ENCODE peak calls at places on chromosomes 6 and 20, in nine cellular contexts. One of them, this sample, is unnamed.
A peak's percentile ranks its signal among the peaks of the same experiment; 100 is the strongest.

GRCh38 chr20:19909696-19910095 is 107.5 kb upstream of the NAA20 start:
- DNase-seq in A673: no peak
- DNase-seq in BJ: no peak
- DNase-seq in AG10803: peak; percentile 57
- DNase-seq in heart right ventricle: peak; percentile 81
- DNase-seq in endothelial cell: no peak
- DNase-seq in heart left ventricle: peak; percentile 79
- DNase-seq in astrocyte of the spinal cord: peak; percentile 18
- DNase-seq in right atrium auricular region: peak; percentile 91
- DNase-seq in this sample: no peak

GRCh38 chr20:58306421-58307261 is 2.9 kb upstream of the RAB22A start:
- DNase-seq in right atrium auricular region: no peak
- DNase-seq in heart right ventricle: peak; percentile 28
- DNase-seq in A673: no peak
- DNase-seq in astrocyte of the spinal cord: peak; percentile 66
- DNase-seq in BJ: no peak
- DNase-seq in AG10803: peak; percentile 9
- DNase-seq in heart left ventricle: no peak
- DNase-seq in endothelial cell: no peak
- DNase-seq in this sample: peak; percentile 77

GRCh38 chr6:106167105-106167814 is 81.1 kb downstream of the PRDM1 start:
- DNase-seq in AG10803: no peak
- DNase-seq in heart left ventricle: no peak
- DNase-seq in BJ: no peak
- DNase-seq in heart right ventricle: no peak
- DNase-seq in right atrium auricular region: no peak
- DNase-seq in endothelial cell: no peak
- DNase-seq in A673: no peak
- DNase-seq in astrocyte of the spinal cord: no peak
- DNase-seq in this sample: no peak

GRCh38 chr6:98946877-98947410 is 802 bp downstream of the FBXL4 start:
- DNase-seq in right atrium auricular region: no peak
- DNase-seq in endothelial cell: no peak
- DNase-seq in heart right ventricle: peak; percentile 7
- DNase-seq in BJ: no peak
- DNase-seq in heart left ventricle: no peak
- DNase-seq in astrocyte of the spinal cord: peak; percentile 25
- DNase-seq in AG10803: peak; percentile 8
- DNase-seq in A673: no peak
- DNase-seq in this sample: peak; percentile 42

GRCh38 chr6:23784313-23784919 is 341.6 kb upstream of the NRSN1 start:
- DNase-seq in heart right ventricle: no peak
- DNase-seq in AG10803: no peak
- DNase-seq in endothelial cell: no peak
- DNase-seq in astrocyte of the spinal cord: peak; percentile 8
- DNase-seq in BJ: no peak
- DNase-seq in right atrium auricular region: no peak
- DNase-seq in heart left ventricle: no peak
- DNase-seq in A673: no peak
- DNase-seq in this sample: no peak

GRCh38 chr20:58448958-58449357 is 59.9 kb downstream of the VAPB start:
- DNase-seq in right atrium auricular region: no peak
- DNase-seq in heart left ventricle: no peak
- DNase-seq in heart right ventricle: no peak
- DNase-seq in A673: no peak
- DNase-seq in astrocyte of the spinal cord: no peak
- DNase-seq in AG10803: no peak
- DNase-seq in BJ: no peak
- DNase-seq in endothelial cell: no peak
- DNase-seq in this sample: no peak

GRCh38 chr6:161152904-161153662 is 120.8 kb downstream of the AGPAT4 start:
- DNase-seq in A673: no peak
- DNase-seq in BJ: no peak
- DNase-seq in AG10803: no peak
- DNase-seq in right atrium auricular region: no peak
- DNase-seq in endothelial cell: no peak
- DNase-seq in heart left ventricle: no peak
- DNase-seq in astrocyte of the spinal cord: no peak
- DNase-seq in heart right ventricle: no peak
- DNase-seq in this sample: peak; percentile 33

GRCh38 chr20:11553603-11554002 is 364.1 kb upstream of the BTBD3 start:
- DNase-seq in A673: peak; percentile 13
- DNase-seq in BJ: no peak
- DNase-seq in astrocyte of the spinal cord: peak; percentile 4
- DNase-seq in right atrium auricular region: no peak
- DNase-seq in heart right ventricle: no peak
- DNase-seq in heart left ventricle: no peak
- DNase-seq in endothelial cell: no peak
- DNase-seq in AG10803: peak; percentile 4
- DNase-seq in this sample: peak; percentile 6

GRCh38 chr20:12077835-12078374 is 160.2 kb downstream of the BTBD3 start:
- DNase-seq in A673: no peak
- DNase-seq in AG10803: no peak
- DNase-seq in heart left ventricle: no peak
- DNase-seq in endothelial cell: no peak
- DNase-seq in right atrium auricular region: no peak
- DNase-seq in heart right ventricle: no peak
- DNase-seq in BJ: no peak
- DNase-seq in astrocyte of the spinal cord: no peak
- DNase-seq in this sample: no peak

GRCh38 chr6:77397561-77397960 is 65.7 kb downstream of the HTR1B start:
- DNase-seq in astrocyte of the spinal cord: no peak
- DNase-seq in A673: no peak
- DNase-seq in endothelial cell: no peak
- DNase-seq in BJ: no peak
- DNase-seq in heart left ventricle: no peak
- DNase-seq in right atrium auricular region: no peak
- DNase-seq in heart right ventricle: no peak
- DNase-seq in AG10803: no peak
- DNase-seq in this sample: no peak

GRCh38 chr20:57638173-57638894 is 18.1 kb upstream of the ZBP1 start:
- DNase-seq in A673: no peak
- DNase-seq in BJ: no peak
- DNase-seq in AG10803: no peak
- DNase-seq in heart left ventricle: no peak
- DNase-seq in right atrium auricular region: no peak
- DNase-seq in endothelial cell: no peak
- DNase-seq in heart right ventricle: no peak
- DNase-seq in astrocyte of the spinal cord: no peak
- DNase-seq in this sample: no peak

GRCh38 chr6:111653434-111653833 is 47.8 kb upstream of the TRAF3IP2 start:
- DNase-seq in endothelial cell: no peak
- DNase-seq in heart left ventricle: no peak
- DNase-seq in BJ: no peak
- DNase-seq in astrocyte of the spinal cord: no peak
- DNase-seq in AG10803: no peak
- DNase-seq in right atrium auricular region: no peak
- DNase-seq in A673: no peak
- DNase-seq in heart right ventricle: no peak
- DNase-seq in this sample: no peak

GRCh38 chr20:14288341-14289330 is 48.8 kb downstream of the FLRT3 start:
- DNase-seq in right atrium auricular region: no peak
- DNase-seq in endothelial cell: no peak
- DNase-seq in BJ: no peak
- DNase-seq in AG10803: peak; percentile 17
- DNase-seq in heart left ventricle: no peak
- DNase-seq in heart right ventricle: no peak
- DNase-seq in A673: no peak
- DNase-seq in astrocyte of the spinal cord: peak; percentile 53
- DNase-seq in this sample: peak; percentile 9

DNA sequence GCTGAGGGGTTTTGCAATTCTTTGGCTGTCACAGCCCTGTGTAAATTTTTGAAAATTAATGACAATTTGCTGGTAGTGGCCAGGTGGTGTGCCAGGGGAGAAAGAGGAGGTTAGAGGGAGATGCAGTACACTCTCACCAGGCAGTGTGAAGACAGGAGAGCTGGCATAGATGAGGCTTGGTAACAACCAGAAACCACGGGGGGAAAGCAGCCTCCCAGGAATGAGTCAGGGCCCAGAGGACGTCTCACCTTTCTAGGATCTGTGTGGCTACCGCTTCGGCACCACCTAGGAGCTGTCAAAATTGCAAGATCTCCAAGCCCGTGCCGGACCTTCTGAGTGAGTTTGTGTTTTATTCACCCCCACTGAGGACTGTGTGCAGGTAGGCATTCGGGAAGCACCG is 171.4 kb downstream of the PACRG start:
- DNase-seq in heart left ventricle: no peak
- DNase-seq in AG10803: no peak
- DNase-seq in right atrium auricular region: no peak
- DNase-seq in astrocyte of the spinal cord: no peak
- DNase-seq in BJ: no peak
- DNase-seq in endothelial cell: no peak
- DNase-seq in A673: no peak
- DNase-seq in heart right ventricle: no peak
- DNase-seq in this sample: no peak
- TF ChIP-seq CTCF in heart left ventricle: no peak
- TF ChIP-seq CTCF in AG10803: no peak
- TF ChIP-seq CTCF in right atrium auricular region: no peak
- TF ChIP-seq CTCF in astrocyte of the spinal cord: no peak
- TF ChIP-seq CTCF in BJ: no peak
- TF ChIP-seq CTCF in endothelial cell: no peak
- TF ChIP-seq CTCF in A673: no peak
- TF ChIP-seq CTCF in heart right ventricle: no peak
- TF ChIP-seq CTCF in this sample: no peak

GRCh38 chr6:563863-564262 is 93.0 kb downstream of the HUS1B start:
- DNase-seq in endothelial cell: no peak
- DNase-seq in heart left ventricle: no peak
- DNase-seq in heart right ventricle: no peak
- DNase-seq in astrocyte of the spinal cord: no peak
- DNase-seq in A673: no peak
- DNase-seq in BJ: no peak
- DNase-seq in AG10803: no peak
- DNase-seq in right atrium auricular region: no peak
- DNase-seq in this sample: no peak

GRCh38 chr6:562052-562676 is 94.7 kb downstream of the HUS1B start:
- DNase-seq in BJ: no peak
- DNase-seq in A673: no peak
- DNase-seq in endothelial cell: no peak
- DNase-seq in AG10803: no peak
- DNase-seq in astrocyte of the spinal cord: no peak
- DNase-seq in heart right ventricle: no peak
- DNase-seq in heart left ventricle: no peak
- DNase-seq in right atrium auricular region: no peak
- DNase-seq in this sample: no peak

GRCh38 chr6:558959-559358 is 97.9 kb downstream of the HUS1B start:
- DNase-seq in BJ: no peak
- DNase-seq in heart left ventricle: no peak
- DNase-seq in endothelial cell: no peak
- DNase-seq in heart right ventricle: no peak
- DNase-seq in right atrium auricular region: no peak
- DNase-seq in astrocyte of the spinal cord: no peak
- DNase-seq in A673: no peak
- DNase-seq in AG10803: no peak
- DNase-seq in this sample: no peak

GRCh38 chr6:558089-558488 is 98.8 kb downstream of the HUS1B start:
- DNase-seq in A673: no peak
- DNase-seq in astrocyte of the spinal cord: no peak
- DNase-seq in BJ: no peak
- DNase-seq in heart right ventricle: no peak
- DNase-seq in right atrium auricular region: no peak
- DNase-seq in AG10803: no peak
- DNase-seq in endothelial cell: no peak
- DNase-seq in heart left ventricle: no peak
- DNase-seq in this sample: no peak
- TF ChIP-seq CTCF in A673: peak; percentile 40
- TF ChIP-seq CTCF in astrocyte of the spinal cord: peak; percentile 27
- TF ChIP-seq CTCF in BJ: peak; percentile 30
- TF ChIP-seq CTCF in heart right ventricle: no peak
- TF ChIP-seq CTCF in right atrium auricular region: no peak
- TF ChIP-seq CTCF in AG10803: peak; percentile 35
- TF ChIP-seq CTCF in endothelial cell: no peak
- TF ChIP-seq CTCF in heart left ventricle: no peak
- TF ChIP-seq CTCF in this sample: no peak

DNA sequence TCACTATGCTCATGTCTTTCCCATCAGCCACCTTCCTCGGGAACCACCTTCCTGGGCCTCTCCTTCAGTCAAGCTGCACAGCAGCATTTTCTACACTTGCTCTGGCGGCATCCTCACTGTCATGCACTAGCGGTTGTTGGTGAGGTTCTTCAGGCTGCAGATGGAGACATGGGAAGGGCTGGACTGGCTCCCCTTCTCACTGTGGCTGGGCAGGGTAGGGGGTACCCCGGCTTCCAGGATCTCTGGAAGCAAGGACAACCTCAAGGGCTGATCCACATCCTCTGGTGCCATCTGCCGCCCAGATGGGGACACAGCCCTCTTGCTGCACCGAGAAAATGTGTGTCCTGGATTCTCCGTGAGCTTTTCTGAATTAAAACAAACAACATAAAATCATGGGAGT is 180.1 kb upstream of the RNF24 start:
- DNase-seq in astrocyte of the spinal cord: peak; percentile 12
- DNase-seq in heart left ventricle: no peak
- DNase-seq in A673: peak; percentile 59
- DNase-seq in BJ: no peak
- DNase-seq in right atrium auricular region: no peak
- DNase-seq in heart right ventricle: no peak
- DNase-seq in AG10803: peak; percentile 38
- DNase-seq in endothelial cell: peak; percentile 20
- DNase-seq in this sample: no peak
- TF ChIP-seq CTCF in astrocyte of the spinal cord: peak; percentile 71
- TF ChIP-seq CTCF in heart left ventricle: peak; percentile 34
- TF ChIP-seq CTCF in A673: peak; percentile 70
- TF ChIP-seq CTCF in BJ: peak; percentile 67
- TF ChIP-seq CTCF in right atrium auricular region: no peak
- TF ChIP-seq CTCF in heart right ventricle: no peak
- TF ChIP-seq CTCF in AG10803: peak; percentile 65
- TF ChIP-seq CTCF in endothelial cell: no peak
- TF ChIP-seq CTCF in this sample: no peak

GRCh38 chr6:159974932-159975331 is 6.0 kb downstream of the IGF2R start:
- DNase-seq in astrocyte of the spinal cord: no peak
- DNase-seq in heart right ventricle: no peak
- DNase-seq in BJ: no peak
- DNase-seq in right atrium auricular region: no peak
- DNase-seq in A673: no peak
- DNase-seq in AG10803: no peak
- DNase-seq in endothelial cell: no peak
- DNase-seq in heart left ventricle: no peak
- DNase-seq in this sample: no peak

GRCh38 chr6:159979136-159979874 is 10.4 kb downstream of the IGF2R start:
- DNase-seq in AG10803: peak; percentile 48
- DNase-seq in heart right ventricle: no peak
- DNase-seq in heart left ventricle: no peak
- DNase-seq in A673: peak; percentile 85
- DNase-seq in endothelial cell: no peak
- DNase-seq in right atrium auricular region: no peak
- DNase-seq in BJ: no peak
- DNase-seq in astrocyte of the spinal cord: peak; percentile 73
- DNase-seq in this sample: peak; percentile 60

GRCh38 chr6:159978291-159979135 is 9.6 kb downstream of the IGF2R start:
- DNase-seq in astrocyte of the spinal cord: no peak
- DNase-seq in BJ: no peak
- DNase-seq in right atrium auricular region: no peak
- DNase-seq in heart left ventricle: no peak
- DNase-seq in AG10803: no peak
- DNase-seq in heart right ventricle: no peak
- DNase-seq in A673: no peak
- DNase-seq in endothelial cell: no peak
- DNase-seq in this sample: peak; percentile 45

GRCh38 chr6:159976844-159977241 is 8.0 kb downstream of the IGF2R start:
- DNase-seq in heart right ventricle: no peak
- DNase-seq in A673: no peak
- DNase-seq in AG10803: no peak
- DNase-seq in BJ: no peak
- DNase-seq in heart left ventricle: no peak
- DNase-seq in endothelial cell: no peak
- DNase-seq in astrocyte of the spinal cord: no peak
- DNase-seq in right atrium auricular region: no peak
- DNase-seq in this sample: no peak

GRCh38 chr6:159977242-159978214 is 8.6 kb downstream of the IGF2R start:
- DNase-seq in right atrium auricular region: no peak
- DNase-seq in heart right ventricle: peak; percentile 85
- DNase-seq in AG10803: peak; percentile 58
- DNase-seq in heart left ventricle: peak; percentile 62
- DNase-seq in astrocyte of the spinal cord: peak; percentile 72
- DNase-seq in endothelial cell: no peak
- DNase-seq in BJ: no peak
- DNase-seq in A673: peak; percentile 73
- DNase-seq in this sample: no peak
- TF ChIP-seq CTCF in right atrium auricular region: no peak
- TF ChIP-seq CTCF in heart right ventricle: no peak
- TF ChIP-seq CTCF in AG10803: no peak
- TF ChIP-seq CTCF in heart left ventricle: no peak
- TF ChIP-seq CTCF in astrocyte of the spinal cord: no peak
- TF ChIP-seq CTCF in endothelial cell: no peak
- TF ChIP-seq CTCF in BJ: no peak
- TF ChIP-seq CTCF in A673: no peak
- TF ChIP-seq CTCF in this sample: no peak

This sample was measured in Calu3.